ENCODE peak calls at places on chromosomes 2 and 18, in nine cellular contexts. V is adrenal gland; T is lung; W is WERI-Rb-1; X is tibial artery; R is DND-41; P is mammary epithelial cell; G is CD8-positive, alpha-beta T cell; C is prostate gland. Y is an unnamed sample. For H3K36me3, the result is how much of the 10 kb centered on the place peaks cover.

GRCh38 chr18:56171854-56172253 is 466.5 kb downstream of the TXNL1 start:
- DNase-seq in G (no peak), P (no peak), R (no peak), C (no peak), W (no peak), T (no peak), V (no peak), X (no peak), Y (no peak)

GRCh38 chr2:196046123-196046917 is 22.3 kb downstream of the DNAH7 start:
- DNase-seq in P (no peak), C (no peak), X (no peak), G (no peak), V (no peak), W (no peak), R (no peak), T (no peak), Y (no peak)

GRCh38 chr18:23131693-23132319 is 3.5 kb upstream of the CABLES1 start:
- DNase-seq in G (peak), T (peak), C (peak), W (peak), R (peak), X (peak), P (peak), V (peak), Y (peak)

GRCh38 chr2:30862054-30862651 is 54.9 kb upstream of the CAPN13 start:
- DNase-seq in R (peak), W (peak), P (peak), T (peak), V (peak), X (peak), C (peak), G (no peak), Y (no peak)

GRCh38 chr2:199477277-199477834 is 19.6 kb upstream of the SATB2 start:
- DNase-seq in G (no peak), W (no peak), V (no peak), R (no peak), X (no peak), T (no peak), C (no peak), P (no peak), Y (no peak)

GRCh38 chr2:65604246-65604645 is 171.8 kb upstream of the SPRED2 start:
- DNase-seq in V (no peak), W (no peak), P (peak), R (no peak), C (no peak), X (no peak), G (no peak), T (no peak), Y (no peak)

GRCh38 chr2:232860593-232861241 is 9.3 kb upstream of the SNORC start:
- DNase-seq in P (peak), X (no peak), T (no peak), R (no peak), V (no peak), G (no peak), W (no peak), C (no peak), Y (no peak)

GRCh38 chr2:2798337-2798736 is 467.3 kb upstream of the MYT1L start:
- DNase-seq in C (no peak), W (no peak), X (no peak), R (no peak), V (no peak), T (no peak), P (no peak), G (no peak), Y (peak)

GRCh38 chr2:17879137-17879912 is 858 bp downstream of the KCNS3 start:
- DNase-seq in P (peak), C (peak), G (no peak), V (no peak), W (peak), T (peak), R (no peak), X (peak), Y (peak)

GRCh38 chr18:51666717-51667320 is 469.3 kb upstream of the MEX3C start:
- DNase-seq in W (peak), V (peak), P (no peak), T (no peak), X (no peak), C (no peak), R (no peak), G (no peak), Y (no peak)

GRCh38 chr18:26648509-26649192 is 100.3 kb upstream of the KCTD1 start:
- DNase-seq in R (no peak), X (no peak), W (no peak), P (no peak), G (no peak), C (no peak), V (no peak), T (no peak), Y (no peak)

GRCh38 chr2:51068237-51068636 is 36.3 kb upstream of the NRXN1 start:
- DNase-seq in T (no peak), C (no peak), R (no peak), X (no peak), P (no peak), G (no peak), V (no peak), W (no peak), Y (no peak)

GRCh38 chr2:69464575-69464974 is 27.3 kb upstream of the NFU1 start:
- DNase-seq in P (peak), C (no peak), V (peak), T (no peak), X (peak), R (no peak), G (no peak), W (peak), Y (peak)

GRCh38 chr2:69021027-69021426 is 8.0 kb downstream of the ANTXR1 start:
- DNase-seq in P (no peak), C (no peak), R (no peak), G (no peak), T (no peak), V (no peak), W (no peak), X (no peak), Y (no peak)

GRCh38 chr2:75340560-75340959 is 141.2 kb upstream of the TACR1 start:
- DNase-seq in C (no peak), R (no peak), T (no peak), V (no peak), P (no peak), W (no peak), G (no peak), X (no peak), Y (no peak)

GRCh38 chr2:109482371-109482841 is 131.4 kb downstream of the SEPTIN10 start:
- DNase-seq in G (no peak), V (peak), R (no peak), X (no peak), T (no peak), P (no peak), W (no peak), C (peak), Y (peak)

GRCh38 chr2:50953021-50953420 is 78.9 kb downstream of the NRXN1 start:
- DNase-seq in V (no peak), X (no peak), W (no peak), C (no peak), G (no peak), P (peak), T (no peak), R (no peak), Y (no peak)

GRCh38 chr2:14634885-14635871 is 2.7 kb downstream of the LRATD1 start:
- DNase-seq in R (no peak), V (peak), G (no peak), P (peak), T (peak), W (peak), C (peak), X (peak), Y (peak)

GRCh38 chr18:470661-471501 is 29.6 kb downstream of the COLEC12 start:
- DNase-seq in P (no peak), V (no peak), W (no peak), R (no peak), T (no peak), X (no peak), G (no peak), C (no peak), Y (no peak)

GRCh38 chr2:170928036-170928823 is 823 bp upstream of the GORASP2 start:
- DNase-seq in G (no peak), T (no peak), P (peak), X (no peak), R (peak), V (peak), W (no peak), C (no peak), Y (no peak)

GRCh38 chr2:229868794-229869193 is 53.0 kb downstream of the TRIP12 start:
- DNase-seq in C (no peak), V (no peak), W (no peak), G (no peak), P (no peak), T (no peak), X (no peak), R (no peak), Y (no peak)

GRCh38 chr2:10435427-10436204 is 12.5 kb downstream of the ODC1 start:
- DNase-seq in X (no peak), V (no peak), G (no peak), R (no peak), W (no peak), T (no peak), C (no peak), P (no peak), Y (no peak)

GRCh38 chr18:7329036-7329435 is 98.1 kb downstream of the LRRC30 start:
- DNase-seq in T (no peak), R (no peak), G (no peak), C (no peak), V (no peak), P (peak), X (no peak), W (no peak), Y (no peak)

GRCh38 chr2:54497738-54498680 is 41.9 kb downstream of the SPTBN1 start:
- DNase-seq in T (no peak), W (peak), P (no peak), V (no peak), C (no peak), R (no peak), G (no peak), X (no peak), Y (no peak)

GRCh38 chr18:79378416-79379250 is 17.1 kb upstream of the NFATC1 start:
- DNase-seq in P (peak), W (peak), G (peak), C (peak), T (peak), X (peak), V (peak), R (no peak), Y (peak)

GRCh38 chr2:53208815-53209214 is 558.8 kb upstream of the CHAC2 start:
- DNase-seq in V (no peak), T (no peak), W (no peak), X (no peak), P (no peak), G (no peak), C (no peak), R (no peak), Y (no peak)

GRCh38 chr2:33210626-33211025 is 263.9 kb downstream of the LTBP1 start:
- DNase-seq in G (no peak), W (no peak), C (no peak), X (peak), P (peak), T (peak), R (no peak), V (no peak), Y (no peak)

GRCh38 chr2:240155080-240156025 is 14.9 kb upstream of the OTOS start:
- DNase-seq in R (no peak), T (no peak), X (no peak), P (no peak), V (no peak), C (no peak), W (no peak), G (no peak), Y (no peak)

GRCh38 chr2:98883780-98884211 is 52.2 kb downstream of the CRACDL start:
- DNase-seq in T (no peak), V (no peak), C (no peak), X (no peak), G (no peak), P (peak), W (no peak), R (no peak), Y (peak)

GRCh38 chr2:84817239-84817655 is 63.6 kb downstream of the TRABD2A start:
- DNase-seq in P (no peak), V (no peak), R (no peak), C (no peak), W (no peak), G (no peak), T (no peak), X (no peak), Y (no peak)

GRCh38 chr18:34957119-34957863 is 83.9 kb upstream of the MAPRE2 start:
- DNase-seq in R (no peak), P (no peak), G (no peak), T (no peak), C (no peak), X (no peak), V (no peak), W (no peak), Y (no peak)

GRCh38 chr2:232543928-232544631 is 4.6 kb downstream of the CHRNG start:
- DNase-seq in V (no peak), W (no peak), C (no peak), R (no peak), P (no peak), T (no peak), G (no peak), X (no peak), Y (no peak)

GRCh38 chr18:58505181-58505580 is 123.7 kb downstream of the ALPK2 start:
- DNase-seq in T (no peak), V (no peak), R (no peak), C (no peak), P (no peak), W (no peak), X (no peak), G (peak), Y (no peak)

GRCh38 chr2:138724765-138725459 is 55.3 kb downstream of the NXPH2 start:
- DNase-seq in G (no peak), T (no peak), X (no peak), R (no peak), V (no peak), W (no peak), P (no peak), C (no peak), Y (no peak)

GRCh38 chr2:157874997-157875719 is 972 bp downstream of the ACVR1 start:
- DNase-seq in X (peak), W (peak), G (no peak), T (peak), V (peak), R (no peak), P (peak), C (peak), Y (peak)

GRCh38 chr18:63336366-63337099 is 17.0 kb upstream of the BCL2 start:
- DNase-seq in C (no peak), X (no peak), P (peak), V (no peak), W (no peak), R (no peak), G (no peak), T (no peak), Y (no peak)

GRCh38 chr2:172510083-172510482 is 45.8 kb upstream of the PDK1 start:
- DNase-seq in T (no peak), W (no peak), X (no peak), R (no peak), C (no peak), G (no peak), V (no peak), P (no peak), Y (no peak)
- H3K4me3 ChIP-seq in T (no peak), W (no peak), X (no peak), R (no peak), C (no peak), G (no peak), V (no peak), P (no peak), Y (no peak)

DNA sequence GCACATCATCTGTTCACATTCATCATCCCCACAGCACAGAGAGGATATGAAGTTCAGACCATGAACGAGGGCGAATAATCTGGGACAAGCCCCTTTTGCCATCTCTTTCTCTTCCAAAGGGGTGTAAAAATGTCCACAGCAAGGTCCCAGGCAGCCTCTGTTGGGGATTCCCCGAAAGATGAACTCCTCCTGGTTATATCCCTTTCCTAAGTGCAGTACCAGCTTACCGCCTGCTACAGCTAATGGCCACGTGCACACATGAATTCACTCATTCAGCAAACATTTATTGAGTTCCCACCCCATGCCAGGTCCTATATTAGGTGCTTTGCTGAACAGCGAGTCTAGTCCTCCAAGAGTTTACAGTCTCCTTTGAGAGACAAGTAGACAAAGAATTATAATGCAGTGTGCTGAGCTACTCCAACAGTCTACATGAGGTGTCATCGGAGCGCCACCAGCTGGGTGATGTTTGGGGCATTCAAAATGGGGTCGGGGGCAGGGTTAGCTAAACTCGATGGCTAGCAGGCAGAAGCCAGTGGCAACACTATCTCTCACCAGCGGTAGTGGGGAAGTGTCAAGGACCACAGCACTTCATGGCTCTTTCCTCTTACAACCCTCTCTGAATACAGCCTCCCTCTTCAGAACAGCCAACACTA is 228.9 kb downstream of the TMEM163 start:
- DNase-seq in P (no peak), X (no peak), W (no peak), G (no peak), R (no peak), C (no peak), V (no peak), T (no peak), Y (no peak)
- TF ChIP-seq CTCF in P (no peak), X (no peak), W (peak), G (no peak), R (no peak), C (no peak), V (no peak), T (no peak), Y (no peak)

GRCh38 chr2:121346886-121347285 is 61.9 kb upstream of the TFCP2L1 start:
- DNase-seq in T (no peak), R (no peak), X (no peak), C (peak), G (no peak), V (no peak), W (no peak), P (no peak), Y (no peak)
- H3K36me3 ChIP-seq in T (under half), R (half or more), X (half or more), C (under half), G (half or more), V (under half), W (half or more), P (under half), Y (half or more)

GRCh38 chr2:28612131-28612812 is 116.4 kb downstream of the PLB1 start:
- DNase-seq in W (no peak), G (no peak), X (no peak), R (no peak), P (peak), V (no peak), C (no peak), T (no peak), Y (no peak)

GRCh38 chr2:28608829-28609400 is 113.1 kb downstream of the PLB1 start:
- DNase-seq in P (no peak), X (no peak), V (no peak), C (no peak), T (no peak), R (no peak), W (no peak), G (no peak), Y (no peak)

GRCh38 chr2:28613181-28613580 is 117.3 kb downstream of the PLB1 start:
- DNase-seq in C (no peak), P (peak), G (no peak), T (no peak), R (peak), X (no peak), V (no peak), W (no peak), Y (no peak)

GRCh38 chr2:28608061-28608828 is 112.4 kb downstream of the PLB1 start:
- DNase-seq in T (no peak), V (no peak), X (no peak), G (no peak), P (no peak), R (no peak), W (peak), C (no peak), Y (no peak)

GRCh38 chr2:28610583-28611201 is 114.8 kb downstream of the PLB1 start:
- DNase-seq in X (peak), G (no peak), R (no peak), V (peak), C (peak), W (no peak), T (no peak), P (peak), Y (no peak)
- H3K4me3 ChIP-seq in X (no peak), G (no peak), R (no peak), V (no peak), C (no peak), W (no peak), T (no peak), P (no peak), Y (no peak)

DNA sequence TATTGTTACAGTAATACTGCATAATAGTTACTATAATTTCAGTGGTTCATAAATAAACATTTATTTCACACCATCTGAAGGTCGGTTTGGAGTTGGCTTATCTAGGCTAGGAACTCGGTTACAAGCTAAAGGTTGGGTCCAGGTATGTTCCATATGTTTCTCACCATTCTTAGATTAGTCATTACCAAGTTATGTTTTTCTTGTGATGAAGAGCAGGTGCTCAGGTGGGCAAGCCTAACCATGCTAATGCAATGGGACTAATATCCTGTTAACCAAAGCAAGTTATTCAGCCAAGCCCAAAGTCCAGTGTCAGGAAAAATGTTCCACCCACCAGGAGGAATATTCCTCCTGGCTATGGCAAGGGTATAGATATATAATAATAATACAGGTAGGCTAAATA is 93.2 kb downstream of the CPO start:
- DNase-seq in X (no peak), W (no peak), R (no peak), G (no peak), P (peak), C (no peak), T (no peak), V (no peak), Y (no peak)
- TF ChIP-seq CTCF in X (no peak), W (no peak), R (no peak), G (no peak), P (no peak), C (no peak), T (no peak), V (no peak), Y (no peak)

DNA sequence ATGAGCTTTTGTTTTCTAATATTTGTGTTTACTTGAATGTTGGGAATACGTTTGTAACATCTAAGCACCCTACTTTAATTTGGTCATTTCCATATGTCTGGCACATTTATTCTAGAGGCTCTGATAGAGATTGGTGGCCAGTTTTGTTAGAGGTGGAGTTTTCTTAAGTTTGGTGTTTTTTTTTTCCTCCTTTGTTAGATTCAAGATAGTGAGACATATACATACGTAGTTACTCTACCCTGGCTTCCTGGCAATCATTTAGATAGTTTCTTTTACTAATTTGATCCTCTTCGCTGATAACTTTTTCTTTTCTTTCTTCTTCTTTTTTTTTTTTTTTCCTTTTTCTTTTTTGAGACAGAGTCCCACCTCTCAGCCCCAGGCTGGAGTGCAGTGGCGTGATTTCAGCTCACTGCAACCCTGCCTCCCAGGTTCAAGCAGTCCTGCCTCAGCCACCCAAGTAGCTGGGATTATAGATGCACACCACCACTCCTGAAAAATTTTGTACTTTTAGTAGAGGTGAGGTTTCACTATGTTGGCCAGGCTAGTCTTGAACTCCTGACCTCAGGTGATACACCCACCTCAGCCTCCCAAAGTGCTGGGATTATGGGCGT is 26.6 kb downstream of the SMCHD1 start:
- DNase-seq in W (no peak), T (no peak), G (no peak), P (no peak), V (no peak), X (no peak), C (no peak), R (no peak), Y (no peak)
- H3K36me3 ChIP-seq in W (under half), T (under half), G (under half), P (under half), V (under half), X (under half), C (under half), R (half or more), Y (under half)

DNA sequence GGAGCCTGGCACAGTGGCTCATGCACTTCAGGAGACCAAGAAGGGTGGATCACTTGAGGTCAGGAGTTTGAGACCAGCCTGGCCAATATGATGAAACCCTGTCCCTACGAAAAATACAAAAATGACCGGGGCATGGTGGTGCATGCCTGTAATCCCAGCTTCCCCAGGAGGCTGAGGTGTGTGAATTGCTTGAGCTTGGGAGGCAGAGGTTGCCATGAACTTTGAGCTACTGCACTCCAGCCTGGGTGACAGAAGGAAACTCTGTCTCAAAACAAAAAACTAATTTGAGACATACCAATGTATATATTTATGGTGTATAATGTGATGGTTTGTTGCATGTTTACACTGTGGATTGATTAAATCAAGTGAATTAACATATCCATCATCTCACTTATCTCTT is 21.8 kb upstream of the ZNF512 start:
- DNase-seq in C (no peak), P (no peak), G (no peak), X (no peak), V (no peak), W (no peak), T (no peak), R (no peak), Y (no peak)
- H3K4me3 ChIP-seq in C (no peak), P (no peak), G (no peak), X (no peak), V (no peak), W (no peak), T (no peak), R (no peak), Y (no peak)